ENCODE peak calls at places on chromosomes 16 and 17, in four cellular contexts. One of them, this sample, is unnamed.
A peak's percentile ranks its signal among the peaks of the same experiment; 100 is the strongest.

GRCh38 chr17:49327835-49328784 is 33.9 kb downstream of the ZNF652 start:
- DNase-seq in adrenal gland: no peak
- DNase-seq in fibroblast of pulmonary artery: no peak
- DNase-seq in bronchial epithelial cell: peak; percentile 38
- DNase-seq in this sample: peak; percentile 58

GRCh38 chr16:50666658-50667496 is 14.2 kb downstream of the SNX20 start:
- DNase-seq in adrenal gland: no peak
- DNase-seq in fibroblast of pulmonary artery: no peak
- DNase-seq in bronchial epithelial cell: no peak
- DNase-seq in this sample: no peak

GRCh38 chr16:11583171-11583570 is 3.5 kb downstream of the LITAF start:
- DNase-seq in adrenal gland: no peak
- DNase-seq in fibroblast of pulmonary artery: peak; percentile 67
- DNase-seq in bronchial epithelial cell: no peak
- DNase-seq in this sample: no peak

GRCh38 chr16:20956319-20956718 is 55.7 kb downstream of the LYRM1 start:
- DNase-seq in adrenal gland: no peak
- DNase-seq in fibroblast of pulmonary artery: peak; percentile 41
- DNase-seq in bronchial epithelial cell: no peak
- DNase-seq in this sample: no peak

GRCh38 chr17:1111599-1112443 is 68.0 kb downstream of the ABR start:
- DNase-seq in adrenal gland: peak; percentile 46
- DNase-seq in fibroblast of pulmonary artery: no peak
- DNase-seq in bronchial epithelial cell: no peak
- DNase-seq in this sample: no peak

GRCh38 chr17:21042434-21043295 is at the start of gene USP22:
- DNase-seq in adrenal gland: peak; percentile 99
- DNase-seq in fibroblast of pulmonary artery: no peak
- DNase-seq in bronchial epithelial cell: peak; percentile 71
- DNase-seq in this sample: no peak

GRCh38 chr16:6672507-6672906 is 660.1 kb upstream of the RBFOX1 start:
- DNase-seq in adrenal gland: no peak
- DNase-seq in fibroblast of pulmonary artery: no peak
- DNase-seq in bronchial epithelial cell: no peak
- DNase-seq in this sample: no peak

GRCh38 chr17:36928450-36929125 is 8.7 kb upstream of the LHX1 start:
- DNase-seq in adrenal gland: no peak
- DNase-seq in fibroblast of pulmonary artery: no peak
- DNase-seq in bronchial epithelial cell: no peak
- DNase-seq in this sample: no peak

GRCh38 chr17:13518271-13519000 is 83.3 kb downstream of the HS3ST3A1 start:
- DNase-seq in adrenal gland: no peak
- DNase-seq in fibroblast of pulmonary artery: no peak
- DNase-seq in bronchial epithelial cell: no peak
- DNase-seq in this sample: no peak

GRCh38 chr17:75575728-75576127 is 11.9 kb upstream of the MYO15B start:
- DNase-seq in adrenal gland: no peak
- DNase-seq in fibroblast of pulmonary artery: no peak
- DNase-seq in bronchial epithelial cell: no peak
- DNase-seq in this sample: no peak

GRCh38 chr16:16015849-16016248 is 66.4 kb downstream of the ABCC1 start:
- DNase-seq in adrenal gland: no peak
- DNase-seq in fibroblast of pulmonary artery: no peak
- DNase-seq in bronchial epithelial cell: no peak
- DNase-seq in this sample: no peak

GRCh38 chr16:4160663-4161436 is 44.6 kb upstream of the ADCY9 start:
- DNase-seq in adrenal gland: no peak
- DNase-seq in fibroblast of pulmonary artery: peak; percentile 60
- DNase-seq in bronchial epithelial cell: no peak
- DNase-seq in this sample: no peak

GRCh38 chr16:11539635-11540034 is 47.1 kb downstream of the LITAF start:
- DNase-seq in adrenal gland: no peak
- DNase-seq in fibroblast of pulmonary artery: no peak
- DNase-seq in bronchial epithelial cell: peak; percentile 37
- DNase-seq in this sample: peak; percentile 62

DNA sequence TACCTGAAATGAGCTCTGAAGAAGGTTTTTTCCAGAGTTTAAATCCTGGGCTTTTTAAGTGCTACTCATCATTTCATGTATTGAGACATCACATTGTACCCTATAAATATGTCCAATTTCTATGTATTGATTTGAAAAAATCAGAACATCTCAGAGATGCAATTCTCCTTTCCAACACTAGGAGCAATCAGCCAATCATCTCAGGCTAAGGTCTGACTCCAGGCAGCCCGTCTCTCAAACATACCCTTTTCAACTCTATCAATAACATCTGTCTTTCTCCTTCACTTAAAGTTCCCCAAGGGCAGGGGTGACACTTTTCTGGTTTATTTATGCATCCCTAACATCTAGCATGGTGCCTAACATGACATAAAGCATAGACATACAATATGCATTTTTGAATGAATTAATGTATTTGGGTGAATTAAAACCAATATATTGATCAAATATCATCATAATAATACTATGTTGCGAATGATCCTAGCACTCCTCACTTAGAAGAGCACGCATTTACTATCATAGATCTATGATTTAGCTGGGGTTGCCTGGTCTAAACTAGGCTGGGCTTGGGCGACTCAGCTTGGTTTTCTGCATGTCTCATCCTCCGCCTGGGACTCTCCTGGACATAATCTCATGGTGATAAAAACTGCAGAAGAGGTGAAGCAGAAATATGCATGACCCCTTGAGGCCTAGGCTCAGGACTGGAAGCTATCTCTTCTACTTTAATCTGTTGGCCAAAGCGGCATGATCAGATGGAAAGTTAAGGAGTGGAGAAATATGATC is 5.2 kb upstream of the CDH11 start:
- DNase-seq in adrenal gland: no peak
- DNase-seq in fibroblast of pulmonary artery: no peak
- DNase-seq in bronchial epithelial cell: no peak
- DNase-seq in this sample: no peak
- TF ChIP-seq CTCF in adrenal gland: no peak
- TF ChIP-seq CTCF in fibroblast of pulmonary artery: peak; percentile 36
- TF ChIP-seq CTCF in bronchial epithelial cell: peak; percentile 20
- TF ChIP-seq CTCF in this sample: peak; percentile 42

GRCh38 chr17:57990037-57990436 is 2.0 kb upstream of the VEZF1 start:
- DNase-seq in adrenal gland: no peak
- DNase-seq in fibroblast of pulmonary artery: no peak
- DNase-seq in bronchial epithelial cell: no peak
- DNase-seq in this sample: no peak
- TF ChIP-seq CTCF in adrenal gland: no peak
- TF ChIP-seq CTCF in fibroblast of pulmonary artery: no peak
- TF ChIP-seq CTCF in bronchial epithelial cell: no peak
- TF ChIP-seq CTCF in this sample: no peak

GRCh38 chr17:12085076-12085949 is 64.6 kb downstream of the MAP2K4 start:
- DNase-seq in adrenal gland: no peak
- DNase-seq in fibroblast of pulmonary artery: no peak
- DNase-seq in bronchial epithelial cell: no peak
- DNase-seq in this sample: no peak
- TF ChIP-seq CTCF in adrenal gland: peak; percentile 8
- TF ChIP-seq CTCF in fibroblast of pulmonary artery: no peak
- TF ChIP-seq CTCF in bronchial epithelial cell: no peak
- TF ChIP-seq CTCF in this sample: no peak

DNA sequence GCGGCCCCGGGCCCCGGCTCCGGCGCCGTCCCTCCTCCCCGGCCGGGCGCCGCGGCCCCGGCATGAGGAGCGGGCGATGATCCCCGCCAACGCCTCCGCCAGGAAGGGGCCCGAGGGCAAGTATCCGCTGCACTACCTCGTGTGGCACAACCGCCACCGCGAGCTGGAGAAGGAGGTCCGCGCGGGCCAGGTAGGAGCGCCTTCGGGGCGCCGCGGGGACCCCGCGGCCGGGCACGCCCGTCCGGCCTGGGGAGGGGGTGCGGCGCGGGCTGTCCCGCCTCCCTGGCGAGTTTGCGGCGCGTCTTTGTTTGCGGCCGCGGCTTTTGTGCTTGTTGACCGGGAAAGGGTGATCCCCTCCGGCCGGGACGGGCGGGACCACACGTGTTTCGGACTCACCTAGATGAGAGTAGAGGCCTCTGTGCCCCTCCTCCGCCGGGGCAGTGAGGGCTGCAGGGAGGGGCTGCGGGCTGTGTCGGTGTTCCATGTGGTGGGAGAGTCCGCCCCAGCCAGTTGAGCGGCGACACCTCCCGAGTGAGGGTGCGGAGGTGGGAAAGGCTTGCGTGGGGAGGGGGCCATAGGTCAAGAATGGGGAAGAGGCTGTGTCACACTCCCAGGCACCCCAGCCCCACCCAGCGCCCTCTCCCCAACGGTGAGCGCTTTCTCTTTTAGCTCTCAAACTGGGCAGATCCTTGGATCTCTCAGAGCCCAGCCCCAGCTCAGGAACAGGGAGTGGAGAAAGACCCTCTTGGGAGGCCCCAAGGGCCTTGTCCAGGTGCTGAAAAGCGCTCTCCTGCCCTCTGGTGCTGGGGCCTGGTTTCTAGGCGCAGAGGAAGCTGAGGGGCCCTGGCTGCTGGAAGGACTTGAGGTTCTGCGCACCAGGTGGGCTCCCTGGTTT is 861 bp downstream of the ANKRD13B start:
- DNase-seq in adrenal gland: peak; percentile 25
- DNase-seq in fibroblast of pulmonary artery: no peak
- DNase-seq in bronchial epithelial cell: no peak
- DNase-seq in this sample: peak; percentile 43
- TF ChIP-seq CTCF in adrenal gland: no peak
- TF ChIP-seq CTCF in fibroblast of pulmonary artery: peak; percentile 12
- TF ChIP-seq CTCF in bronchial epithelial cell: peak; percentile 39
- TF ChIP-seq CTCF in this sample: peak; percentile 41

DNA sequence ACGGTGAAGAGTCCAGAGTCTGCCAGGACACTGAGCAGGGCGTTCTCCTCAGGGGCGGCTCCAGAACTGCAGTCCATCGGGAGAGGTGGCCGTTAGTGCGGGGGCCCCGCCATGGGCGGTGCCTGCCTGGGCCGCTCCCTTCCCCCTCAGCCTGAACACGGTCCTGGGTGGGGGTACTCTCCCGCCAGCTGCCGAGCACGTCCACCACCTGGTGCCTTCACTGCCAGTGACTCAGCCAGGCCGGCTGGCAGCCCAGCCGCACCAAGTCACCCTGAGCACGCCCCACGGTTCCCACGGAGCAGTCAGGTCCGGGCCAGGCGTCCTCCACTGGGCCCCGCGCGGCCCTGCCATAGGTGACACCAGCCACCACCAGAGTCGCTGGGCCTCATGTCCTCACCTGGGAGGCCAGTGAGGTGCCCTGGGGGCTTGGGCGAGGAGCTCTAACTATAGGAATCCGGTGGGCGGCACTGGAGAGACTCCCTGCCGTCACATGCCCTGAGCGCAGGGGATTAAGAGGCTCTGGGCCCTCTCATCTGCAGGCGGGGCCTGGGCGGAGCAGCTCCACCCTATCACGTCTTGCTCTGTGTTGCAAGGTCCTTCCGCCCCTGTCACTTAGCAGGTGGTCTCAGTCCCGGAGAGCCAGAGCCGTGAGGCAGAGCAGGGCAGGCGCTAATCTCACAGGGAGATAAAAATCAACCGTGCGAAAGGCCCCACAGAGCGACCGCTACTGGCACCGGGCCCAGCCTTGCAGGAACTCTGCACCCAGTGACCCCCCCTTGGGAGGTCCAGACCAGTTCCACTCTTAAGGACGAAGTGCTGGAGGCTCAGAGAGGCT is 14.3 kb downstream of the PIEZO1 start:
- DNase-seq in adrenal gland: peak; percentile 65
- DNase-seq in fibroblast of pulmonary artery: peak; percentile 56
- DNase-seq in bronchial epithelial cell: peak; percentile 81
- DNase-seq in this sample: peak; percentile 87
- TF ChIP-seq CTCF in adrenal gland: no peak
- TF ChIP-seq CTCF in fibroblast of pulmonary artery: no peak
- TF ChIP-seq CTCF in bronchial epithelial cell: no peak
- TF ChIP-seq CTCF in this sample: no peak

GRCh38 chr17:9828296-9829059 is 2.8 kb downstream of the GLP2R start:
- DNase-seq in adrenal gland: no peak
- DNase-seq in fibroblast of pulmonary artery: no peak
- DNase-seq in bronchial epithelial cell: no peak
- DNase-seq in this sample: no peak

GRCh38 chr17:9821921-9822320 is at the start of gene GSG1L2:
- DNase-seq in adrenal gland: no peak
- DNase-seq in fibroblast of pulmonary artery: no peak
- DNase-seq in bronchial epithelial cell: no peak
- DNase-seq in this sample: no peak

GRCh38 chr17:9824797-9825338 is 856 bp upstream of the GLP2R start:
- DNase-seq in adrenal gland: no peak
- DNase-seq in fibroblast of pulmonary artery: no peak
- DNase-seq in bronchial epithelial cell: no peak
- DNase-seq in this sample: no peak

GRCh38 chr17:9825751-9826150 is at the start of gene GLP2R:
- DNase-seq in adrenal gland: no peak
- DNase-seq in fibroblast of pulmonary artery: no peak
- DNase-seq in bronchial epithelial cell: no peak
- DNase-seq in this sample: no peak

GRCh38 chr17:9824094-9824493 is 1.6 kb upstream of the GLP2R start:
- DNase-seq in adrenal gland: no peak
- DNase-seq in fibroblast of pulmonary artery: no peak
- DNase-seq in bronchial epithelial cell: no peak
- DNase-seq in this sample: no peak
- TF ChIP-seq CTCF in adrenal gland: no peak
- TF ChIP-seq CTCF in fibroblast of pulmonary artery: no peak
- TF ChIP-seq CTCF in bronchial epithelial cell: no peak
- TF ChIP-seq CTCF in this sample: no peak

GRCh38 chr17:5034063-5034462 is 1.2 kb downstream of the SLC52A1 start:
- DNase-seq in adrenal gland: no peak
- DNase-seq in fibroblast of pulmonary artery: no peak
- DNase-seq in bronchial epithelial cell: no peak
- DNase-seq in this sample: no peak

GRCh38 chr17:5032865-5033264 is 2.4 kb downstream of the SLC52A1 start:
- DNase-seq in adrenal gland: no peak
- DNase-seq in fibroblast of pulmonary artery: no peak
- DNase-seq in bronchial epithelial cell: no peak
- DNase-seq in this sample: no peak

GRCh38 chr17:5035356-5035755 is at the start of gene SLC52A1:
- DNase-seq in adrenal gland: no peak
- DNase-seq in fibroblast of pulmonary artery: no peak
- DNase-seq in bronchial epithelial cell: peak; percentile 17
- DNase-seq in this sample: peak; percentile 43

GRCh38 chr17:5034651-5035050 is 575 bp downstream of the SLC52A1 start:
- DNase-seq in adrenal gland: no peak
- DNase-seq in fibroblast of pulmonary artery: no peak
- DNase-seq in bronchial epithelial cell: no peak
- DNase-seq in this sample: no peak

GRCh38 chr17:5033352-5034015 is 1.7 kb downstream of the SLC52A1 start:
- DNase-seq in adrenal gland: no peak
- DNase-seq in fibroblast of pulmonary artery: no peak
- DNase-seq in bronchial epithelial cell: no peak
- DNase-seq in this sample: no peak
- TF ChIP-seq CTCF in adrenal gland: no peak
- TF ChIP-seq CTCF in fibroblast of pulmonary artery: no peak
- TF ChIP-seq CTCF in bronchial epithelial cell: no peak
- TF ChIP-seq CTCF in this sample: no peak